ENCODE peak calls at places on chromosomes 5 and 9, in seven cellular contexts. M is mesendoderm, B is neuronal stem cell, V is H9, J is mesenchymal stem cell, S is H1, I is trophoblast cell. C is an unnamed sample.

GRCh38 chr5:178545941-178546674 is 44.1 kb downstream of the COL23A1 start:
- DNase-seq in B (no peak), M (no peak), V (no peak), S (no peak), J (no peak), I (no peak), C (no peak)

GRCh38 chr5:150589791-150590601 is 50.5 kb upstream of the SYNPO start:
- DNase-seq in I (no peak), S (no peak), V (peak; percentile 73), M (peak; percentile 80), B (no peak), J (peak; percentile 42), C (peak; percentile 62)

GRCh38 chr5:142059304-142059940 is 46.6 kb upstream of the GNPDA1 start:
- DNase-seq in I (no peak), V (peak; percentile 38), J (no peak), B (no peak), S (no peak), M (peak; percentile 66), C (no peak)

GRCh38 chr9:98484218-98484617 is 224.5 kb downstream of the GABBR2 start:
- DNase-seq in V (no peak), B (no peak), J (no peak), M (peak; percentile 56), I (no peak), S (no peak), C (peak; percentile 54)

GRCh38 chr5:149658299-149658698 is 71.8 kb upstream of the PPARGC1B start:
- DNase-seq in J (no peak), I (no peak), B (no peak), S (no peak), M (no peak), V (no peak), C (no peak)

GRCh38 chr5:161751265-161751664 is 65.7 kb downstream of the GABRA6 start:
- DNase-seq in V (peak; percentile 42), B (no peak), J (no peak), S (no peak), I (no peak), M (peak; percentile 48), C (no peak)

GRCh38 chr5:116573617-116574431 is 799 bp downstream of the SEMA6A start:
- DNase-seq in J (peak; percentile 63), M (peak; percentile 41), I (peak; percentile 16), V (no peak), S (no peak), B (peak; percentile 39), C (no peak)

GRCh38 chr9:125095821-125096443 is 47.4 kb downstream of the SCAI start:
- DNase-seq in B (no peak), S (no peak), M (no peak), J (no peak), I (no peak), V (no peak), C (no peak)

GRCh38 chr5:116572375-116573278 is 2.0 kb downstream of the SEMA6A start:
- DNase-seq in S (peak; percentile 64), M (peak; percentile 74), B (peak; percentile 54), J (peak; percentile 48), V (no peak), I (peak; percentile 11), C (no peak)

GRCh38 chr9:131727184-131727785 is 12.6 kb downstream of the RAPGEF1 start:
- DNase-seq in J (peak; percentile 71), M (peak; percentile 65), S (no peak), I (no peak), V (no peak), B (no peak), C (peak; percentile 24)

GRCh38 chr9:123350590-123351310 is 5.2 kb upstream of the CRB2 start:
- DNase-seq in V (no peak), S (no peak), J (no peak), B (no peak), M (no peak), I (no peak), C (no peak)

GRCh38 chr5:111781200-111781599 is 24.2 kb upstream of the NREP start:
- DNase-seq in M (no peak), S (no peak), J (peak; percentile 76), V (no peak), B (no peak), I (no peak), C (peak; percentile 67)

GRCh38 chr5:92519717-92520632 is 1061.0 kb downstream of the NR2F1-AS1 start:
- DNase-seq in B (no peak), J (no peak), V (no peak), S (no peak), I (no peak), M (no peak), C (peak; percentile 15)

GRCh38 chr9:21919377-21920362 is 74.5 kb downstream of the CDKN2A start:
- DNase-seq in B (no peak), S (no peak), J (peak; percentile 83), I (no peak), V (no peak), M (no peak), C (peak; percentile 88)

GRCh38 chr5:80249876-80250275 is 6.0 kb downstream of the SERINC5 start:
- DNase-seq in V (no peak), J (peak; percentile 11), M (no peak), S (no peak), I (no peak), B (no peak), C (no peak)

GRCh38 chr5:43040287-43041098 is at the start of gene ANXA2R:
- DNase-seq in J (peak; percentile 95), M (peak; percentile 96), I (peak; percentile 97), S (peak; percentile 88), B (no peak), V (peak; percentile 92), C (peak; percentile 97)

GRCh38 chr9:2919347-2919746 is 75.5 kb upstream of the PUM3 start:
- DNase-seq in I (no peak), S (no peak), V (no peak), M (no peak), B (no peak), J (peak; percentile 0), C (no peak)

GRCh38 chr9:112115955-112116354 is 59.1 kb downstream of the SUSD1 start:
- DNase-seq in M (no peak), J (no peak), V (no peak), S (peak; percentile 33), B (no peak), I (peak; percentile 12), C (no peak)

GRCh38 chr5:111735829-111736228 is 21.2 kb downstream of the NREP start:
- DNase-seq in M (peak; percentile 83), V (peak; percentile 58), I (peak; percentile 42), B (no peak), S (no peak), J (peak; percentile 94), C (peak; percentile 98)

GRCh38 chr9:77384406-77384805 is 207.1 kb downstream of the VPS13A start:
- DNase-seq in M (no peak), B (no peak), J (peak; percentile 6), S (no peak), V (no peak), I (no peak), C (peak; percentile 77)

GRCh38 chr9:135524130-135524861 is 3.1 kb downstream of the LCN1 start:
- DNase-seq in V (no peak), S (peak; percentile 45), B (no peak), J (peak; percentile 60), M (no peak), I (no peak), C (no peak)

GRCh38 chr5:177444106-177445051 is 2.2 kb upstream of the PRR7 start:
- DNase-seq in M (no peak), V (no peak), B (no peak), S (no peak), I (no peak), J (no peak), C (no peak)

GRCh38 chr5:40983781-40984180 is 74.5 kb downstream of the C7 start:
- DNase-seq in B (no peak), J (no peak), V (no peak), I (peak; percentile 9), M (no peak), S (no peak), C (peak; percentile 19)

GRCh38 chr5:166499452-166500240 is 1791.8 kb upstream of the WWC1 start:
- DNase-seq in V (no peak), J (peak; percentile 16), I (no peak), S (no peak), B (no peak), M (no peak), C (no peak)

GRCh38 chr9:4114569-4115505 is 185.0 kb downstream of the GLIS3 start:
- DNase-seq in J (peak; percentile 92), I (no peak), V (no peak), B (no peak), M (peak; percentile 34), S (no peak), C (peak; percentile 86)

GRCh38 chr9:112180387-112180881 is 5.3 kb upstream of the SUSD1 start:
- DNase-seq in I (no peak), J (peak; percentile 34), V (no peak), S (no peak), M (peak; percentile 54), B (no peak), C (no peak)

GRCh38 chr9:128408963-128409431 is 11.7 kb upstream of the CERCAM start:
- DNase-seq in B (peak; percentile 46), S (no peak), I (no peak), M (no peak), J (no peak), V (no peak), C (no peak)
- H3K4me1 ChIP-seq in B (peaks cover 18% of the 10 kb centered on the region), S (peaks cover 22% of the 10 kb centered on the region), I (peaks cover 8% of the 10 kb centered on the region), M (no peaks in the 10 kb centered on the region), J (peaks cover 22% of the 10 kb centered on the region), V (no peaks in the 10 kb centered on the region), C (peaks cover 6% of the 10 kb centered on the region)

GRCh38 chr5:44807269-44807668 is 1.5 kb upstream of the MRPS30 start:
- DNase-seq in S (no peak), J (no peak), M (no peak), V (no peak), I (no peak), B (no peak), C (no peak)
- H2BK120ac ChIP-seq in S (no peak overlapping the region), J (no peak overlapping the region), M (no peak overlapping the region), V (no peak overlapping the region), I (no peak overlapping the region), B (no peak overlapping the region), C (no peak overlapping the region)

GRCh38 chr5:72386639-72387038 is 66.5 kb downstream of the PTCD2 start:
- DNase-seq in S (no peak), J (no peak), I (no peak), M (no peak), V (no peak), B (no peak), C (no peak)

GRCh38 chr5:72390836-72391235 is 70.7 kb downstream of the PTCD2 start:
- DNase-seq in B (no peak), M (no peak), S (no peak), V (no peak), I (peak; percentile 57), J (no peak), C (no peak)

GRCh38 chr5:72387985-72388384 is 67.8 kb downstream of the PTCD2 start:
- DNase-seq in I (no peak), J (peak; percentile 55), B (no peak), M (peak; percentile 30), V (no peak), S (no peak), C (peak; percentile 88)

GRCh38 chr5:72392326-72392733 is 72.2 kb downstream of the PTCD2 start:
- DNase-seq in I (no peak), M (no peak), J (no peak), S (no peak), B (no peak), V (no peak), C (peak; percentile 46)

GRCh38 chr5:72388652-72389051 is 68.5 kb downstream of the PTCD2 start:
- DNase-seq in M (no peak), B (no peak), I (no peak), S (no peak), V (no peak), J (no peak), C (no peak)
- H3K4me1 ChIP-seq in M (no peaks in the 10 kb centered on the region), B (no peaks in the 10 kb centered on the region), I (peaks cover 2% of the 10 kb centered on the region), S (no peaks in the 10 kb centered on the region), V (no peaks in the 10 kb centered on the region), J (peaks cover 4% of the 10 kb centered on the region), C (peaks cover 11% of the 10 kb centered on the region)

GRCh38 chr9:7209051-7209450 is 451.3 kb downstream of the KDM4C start:
- DNase-seq in I (no peak), J (no peak), M (no peak), V (no peak), B (no peak), S (no peak), C (no peak)
- H2BK120ac ChIP-seq in I (no peak overlapping the region), J (no peak overlapping the region), M (no peak overlapping the region), V (no peak overlapping the region), B (no peak overlapping the region), S (no peak overlapping the region), C (no peak overlapping the region)

C was measured in IMR-90.